ENCODE peak calls at places on chromosomes 3 and 15, in five cellular contexts. B is spleen, S is fibroblast of pulmonary artery, Z is HS-5, I is NCI-H1417. J is an unnamed sample.

GRCh38 chr15:84749111-84749991 is 959 bp downstream of the ZNF592 start:
- DNase-seq in I (peak; percentile 70), Z (no peak), S (peak; percentile 40), B (peak; percentile 85), J (no peak)

GRCh38 chr3:39063143-39063542 is 11.3 kb downstream of the WDR48 start:
- DNase-seq in S (no peak), I (no peak), B (no peak), Z (no peak), J (no peak)

GRCh38 chr3:29605845-29606244 is 325.0 kb downstream of the RBMS3 start:
- DNase-seq in S (peak; percentile 82), Z (no peak), I (no peak), B (no peak), J (no peak)

GRCh38 chr15:73143763-73144155 is 91.5 kb downstream of the NEO1 start:
- DNase-seq in Z (no peak), B (no peak), I (no peak), S (no peak), J (no peak)

GRCh38 chr15:78675617-78676360 is 34.8 kb upstream of the CHRNB4 start:
- DNase-seq in Z (no peak), I (no peak), S (no peak), B (peak; percentile 52), J (no peak)

GRCh38 chr3:75321060-75321459 is 343.1 kb upstream of the FRG2C start:
- DNase-seq in I (no peak), S (no peak), B (no peak), Z (no peak), J (no peak)

GRCh38 chr3:18393906-18394305 is 31.2 kb downstream of the SATB1 start:
- DNase-seq in B (no peak), I (no peak), Z (peak; percentile 4), S (peak; percentile 68), J (no peak)

GRCh38 chr3:134161817-134162396 is 88.8 kb downstream of the RYK start:
- DNase-seq in I (no peak), Z (no peak), B (no peak), S (no peak), J (no peak)

GRCh38 chr3:50370594-50370993 is 11.3 kb upstream of the TMEM115 start:
- DNase-seq in B (no peak), Z (no peak), S (peak; percentile 54), I (no peak), J (no peak)

GRCh38 chr15:38768970-38769369 is 204.4 kb upstream of the RASGRP1 start:
- DNase-seq in I (no peak), S (peak; percentile 58), Z (no peak), B (no peak), J (no peak)

J was measured in HFF-Myc.